ENCODE peak calls at places on chromosomes 13 and 19, in nine cellular contexts. R is fibroblast of pulmonary artery; O is non-pigmented ciliary epithelial cell; X is mucosa of descending colon; N is kidney tubule cell; J is CD4-positive, alpha-beta memory T cell; M is NCI-H345; U is NCI-H1105 treated with DMSO at 0.1 percent for 48 hours; B is AG04449. T is an unnamed sample.

GRCh38 chr19:3671680-3672574 is 28.3 kb downstream of the PIP5K1C start:
- DNase-seq in R (peak), O (no peak), X (no peak), N (no peak), J (peak), M (no peak), U (no peak), B (no peak), T (no peak)

GRCh38 chr19:31272707-31273106 is 76.5 kb downstream of the TSHZ3 start:
- DNase-seq in R (no peak), O (no peak), X (peak), N (no peak), J (no peak), M (no peak), U (no peak), B (no peak), T (no peak)

GRCh38 chr13:41213316-41213715 is 18.9 kb upstream of the KBTBD7 start:
- DNase-seq in R (no peak), O (no peak), X (no peak), N (no peak), J (no peak), M (no peak), U (no peak), B (no peak), T (no peak)

GRCh38 chr19:6209233-6209632 is 70.5 kb downstream of the MLLT1 start:
- DNase-seq in R (no peak), O (no peak), X (no peak), N (no peak), J (no peak), M (no peak), U (no peak), B (no peak), T (no peak)

GRCh38 chr13:58434943-58435342 is 803.4 kb downstream of the PCDH17 start:
- DNase-seq in R (no peak), O (no peak), X (no peak), N (no peak), J (no peak), M (no peak), U (no peak), B (no peak), T (no peak)

GRCh38 chr19:46798713-46799112 is 10.3 kb upstream of the SLC1A5 start:
- DNase-seq in R (no peak), O (no peak), X (no peak), N (no peak), J (no peak), M (no peak), U (no peak), B (no peak), T (no peak)

GRCh38 chr19:18672606-18673337 is 10.7 kb upstream of the CRTC1 start:
- DNase-seq in R (peak), O (no peak), X (no peak), N (no peak), J (no peak), M (no peak), U (no peak), B (no peak), T (no peak)

GRCh38 chr13:34913040-34913439 is 29.0 kb upstream of the NBEA start:
- DNase-seq in R (peak), O (peak), X (no peak), N (peak), J (no peak), M (peak), U (no peak), B (no peak), T (no peak)

GRCh38 chr13:33242984-33243617 is 42.5 kb downstream of the STARD13 start:
- DNase-seq in R (no peak), O (no peak), X (no peak), N (no peak), J (no peak), M (no peak), U (no peak), B (no peak), T (no peak)

GRCh38 chr13:99977334-99977911 is 4.2 kb upstream of the ZIC2 start:
- DNase-seq in R (no peak), O (no peak), X (no peak), N (no peak), J (no peak), M (no peak), U (no peak), B (no peak), T (no peak)

GRCh38 chr13:110229905-110230563 is 76.9 kb downstream of the COL4A1 start:
- DNase-seq in R (no peak), O (no peak), X (no peak), N (no peak), J (no peak), M (no peak), U (no peak), B (no peak), T (no peak)

GRCh38 chr13:48066310-48066989 is 28.5 kb downstream of the MED4 start:
- DNase-seq in R (peak), O (no peak), X (no peak), N (peak), J (no peak), M (peak), U (peak), B (no peak), T (peak)

GRCh38 chr19:28737021-28737525 is 475.9 kb downstream of the UQCRFS1 start:
- DNase-seq in R (peak), O (no peak), X (no peak), N (peak), J (no peak), M (peak), U (peak), B (peak), T (peak)

GRCh38 chr19:41626877-41627276 is at the start of gene CEACAM4:
- DNase-seq in R (no peak), O (no peak), X (no peak), N (no peak), J (no peak), M (no peak), U (no peak), B (no peak), T (no peak)

GRCh38 chr13:48653074-48654054 is at the start of gene CYSLTR2:
- DNase-seq in R (peak), O (no peak), X (no peak), N (peak), J (peak), M (no peak), U (peak), B (no peak), T (no peak)

GRCh38 chr19:1728816-1729567 is 24.3 kb upstream of the ONECUT3 start:
- DNase-seq in R (no peak), O (no peak), X (no peak), N (no peak), J (no peak), M (no peak), U (no peak), B (no peak), T (no peak)

GRCh38 chr13:71149498-71150363 is 717.3 kb downstream of the DACH1 start:
- DNase-seq in R (no peak), O (no peak), X (no peak), N (no peak), J (no peak), M (peak), U (peak), B (no peak), T (no peak)

GRCh38 chr19:38915329-38916321 is 3.6 kb upstream of the CCER2 start:
- DNase-seq in R (no peak), O (no peak), X (no peak), N (no peak), J (no peak), M (no peak), U (no peak), B (no peak), T (no peak)

GRCh38 chr19:40689339-40690049 is 957 bp downstream of the NUMBL start:
- DNase-seq in R (no peak), O (no peak), X (peak), N (peak), J (peak), M (peak), U (peak), B (no peak), T (no peak)

GRCh38 chr13:42011601-42012401 is 36.6 kb upstream of the DGKH start:
- DNase-seq in R (no peak), O (no peak), X (no peak), N (no peak), J (no peak), M (no peak), U (peak), B (no peak), T (no peak)

GRCh38 chr19:4583961-4584669 is 24.6 kb upstream of the SEMA6B start:
- DNase-seq in R (peak), O (no peak), X (no peak), N (no peak), J (no peak), M (peak), U (no peak), B (no peak), T (peak)

GRCh38 chr19:46384396-46384795 is 29.0 kb downstream of the CCDC8 start:
- DNase-seq in R (no peak), O (no peak), X (no peak), N (no peak), J (no peak), M (no peak), U (no peak), B (no peak), T (no peak)